ENCODE peak calls at places on chromosomes 2 and 18, in nine cellular contexts. R, D, F, W, T, Z, X, G and E are unnamed samples.

GRCh38 chr2:182593394-182593707 is 122.7 kb upstream of the DNAJC10 start:
- DNase-seq in W (peak), T (peak), D (no peak), R (no peak), Z (no peak), G (no peak), X (no peak), F (no peak), E (no peak)

GRCh38 chr2:19748711-19749506 is 152.9 kb downstream of the TTC32 start:
- DNase-seq in R (no peak), X (no peak), F (no peak), Z (no peak), G (no peak), W (no peak), T (no peak), D (no peak), E (no peak)

GRCh38 chr2:118803012-118803411 is 44.4 kb downstream of the EN1 start:
- DNase-seq in G (no peak), Z (no peak), F (no peak), X (no peak), R (no peak), D (no peak), W (no peak), T (no peak), E (no peak)

GRCh38 chr18:63218472-63218871 is 101.1 kb downstream of the BCL2 start:
- DNase-seq in T (no peak), G (no peak), X (no peak), Z (no peak), D (no peak), F (no peak), W (no peak), R (no peak), E (no peak)

GRCh38 chr2:200786826-200787225 is 24.9 kb upstream of the BZW1 start:
- DNase-seq in R (no peak), X (no peak), Z (no peak), T (peak), G (no peak), F (no peak), D (no peak), W (no peak), E (no peak)

GRCh38 chr2:150097891-150098595 is 389.4 kb downstream of the RND3 start:
- DNase-seq in D (no peak), R (no peak), T (peak), F (no peak), G (no peak), X (no peak), Z (no peak), W (no peak), E (no peak)

GRCh38 chr2:233404227-233404626 is 49.9 kb downstream of the DGKD start:
- DNase-seq in W (peak), T (peak), D (no peak), X (peak), R (no peak), G (peak), F (no peak), Z (no peak), E (peak)

GRCh38 chr18:6980363-6980762 is 137.2 kb downstream of the LAMA1 start:
- DNase-seq in D (no peak), R (no peak), G (no peak), X (no peak), F (no peak), W (no peak), T (no peak), Z (no peak), E (no peak)

GRCh38 chr18:47930086-47930843 is at the start of gene SMAD2:
- DNase-seq in X (peak), T (peak), R (peak), D (peak), Z (peak), W (peak), G (peak), F (no peak), E (peak)

GRCh38 chr2:1603521-1603920 is 140.8 kb downstream of the PXDN start:
- DNase-seq in Z (no peak), G (no peak), F (no peak), T (no peak), D (no peak), X (no peak), W (no peak), R (no peak), E (no peak)

GRCh38 chr2:145551661-145552060 is 1031.7 kb upstream of the ZEB2 start:
- DNase-seq in T (no peak), F (no peak), D (no peak), R (no peak), Z (no peak), W (no peak), G (no peak), X (no peak), E (no peak)

GRCh38 chr2:237591021-237591370 is 462 bp upstream of the RAB17 start:
- DNase-seq in Z (no peak), F (no peak), G (no peak), X (no peak), D (no peak), R (no peak), T (no peak), W (peak), E (peak)

GRCh38 chr2:162127422-162127821 is 24.6 kb downstream of the GCG start:
- DNase-seq in T (no peak), W (no peak), Z (no peak), G (no peak), X (no peak), F (no peak), D (no peak), R (no peak), E (no peak)

GRCh38 chr2:133607679-133608078 is 39.4 kb upstream of the NCKAP5 start:
- DNase-seq in Z (no peak), X (no peak), T (no peak), W (no peak), G (no peak), D (no peak), R (no peak), F (no peak), E (no peak)

GRCh38 chr2:38095996-38096861 is 20.3 kb upstream of the CYP1B1 start:
- DNase-seq in G (no peak), X (no peak), W (no peak), R (no peak), D (no peak), F (no peak), T (no peak), Z (no peak), E (peak)

GRCh38 chr18:24991220-24991575 is 360.8 kb downstream of the ZNF521 start:
- DNase-seq in F (no peak), Z (no peak), D (no peak), W (no peak), X (no peak), T (no peak), G (no peak), R (no peak), E (no peak)

GRCh38 chr2:236146436-236146835 is 21.8 kb downstream of the GBX2 start:
- DNase-seq in X (no peak), T (no peak), R (no peak), G (no peak), Z (no peak), D (no peak), F (no peak), W (no peak), E (no peak)

GRCh38 chr2:169073972-169074751 is 4.8 kb downstream of the DHRS9 start:
- DNase-seq in X (no peak), G (no peak), Z (no peak), W (no peak), R (no peak), T (no peak), D (no peak), F (no peak), E (no peak)

GRCh38 chr2:99662761-99663341 is 173.0 kb upstream of the REV1 start:
- DNase-seq in W (no peak), F (no peak), X (no peak), G (no peak), T (peak), D (no peak), Z (peak), R (no peak), E (peak)

GRCh38 chr18:76431437-76432273 is 63.4 kb downstream of the ZNF516 start:
- DNase-seq in W (no peak), Z (no peak), X (no peak), D (no peak), F (no peak), G (no peak), T (no peak), R (no peak), E (no peak)